ENCODE peak calls at places on chromosomes 4 and X, in five cellular contexts. One of them, this sample, is unnamed. For H3K9me3, the result is how much of the 10 kb centered on the place peaks cover.

GRCh38 chr4:37389369-37389765 is 144.8 kb downstream of the NWD2 start:
- DNase-seq in colonic mucosa: no peak
- DNase-seq in left lung: no peak
- DNase-seq in upper lobe of left lung: no peak
- DNase-seq in body of pancreas: no peak
- DNase-seq in this sample: no peak

GRCh38 chrX:39335447-39336235 is 534.4 kb downstream of the MID1IP1 start:
- DNase-seq in colonic mucosa: peak
- DNase-seq in upper lobe of left lung: no peak
- DNase-seq in left lung: no peak
- DNase-seq in body of pancreas: no peak
- DNase-seq in this sample: no peak

GRCh38 chrX:20739038-20739745 is 472.5 kb upstream of the RPS6KA3 start:
- DNase-seq in colonic mucosa: no peak
- DNase-seq in body of pancreas: no peak
- DNase-seq in left lung: no peak
- DNase-seq in upper lobe of left lung: no peak
- DNase-seq in this sample: no peak

GRCh38 chr4:73705056-73705432 is 35.3 kb upstream of the CXCL8 start:
- DNase-seq in left lung: no peak
- DNase-seq in upper lobe of left lung: no peak
- DNase-seq in colonic mucosa: no peak
- DNase-seq in body of pancreas: no peak
- DNase-seq in this sample: no peak

GRCh38 chrX:119181491-119181890 is 53.9 kb upstream of the KIAA1210 start:
- DNase-seq in body of pancreas: peak
- DNase-seq in left lung: no peak
- DNase-seq in colonic mucosa: peak
- DNase-seq in upper lobe of left lung: no peak
- DNase-seq in this sample: no peak

GRCh38 chr4:23068756-23069155 is 376.0 kb downstream of the GBA3 start:
- DNase-seq in colonic mucosa: no peak
- DNase-seq in left lung: no peak
- DNase-seq in upper lobe of left lung: no peak
- DNase-seq in body of pancreas: no peak
- DNase-seq in this sample: no peak

GRCh38 chr4:150694438-150694837 is 112.5 kb downstream of the MAB21L2 start:
- DNase-seq in left lung: no peak
- DNase-seq in body of pancreas: no peak
- DNase-seq in upper lobe of left lung: no peak
- DNase-seq in colonic mucosa: no peak
- DNase-seq in this sample: no peak

GRCh38 chrX:153864561-153865320 is 21.2 kb downstream of the L1CAM start:
- DNase-seq in upper lobe of left lung: no peak
- DNase-seq in left lung: no peak
- DNase-seq in colonic mucosa: no peak
- DNase-seq in body of pancreas: no peak
- DNase-seq in this sample: no peak

GRCh38 chr4:108068422-108068821 is 78.7 kb downstream of the HADH start:
- DNase-seq in upper lobe of left lung: no peak
- DNase-seq in left lung: no peak
- DNase-seq in colonic mucosa: no peak
- DNase-seq in body of pancreas: no peak
- DNase-seq in this sample: no peak

GRCh38 chr4:94216394-94216793 is 8.7 kb downstream of the SMARCAD1 start:
- DNase-seq in left lung: no peak
- DNase-seq in colonic mucosa: no peak
- DNase-seq in upper lobe of left lung: no peak
- DNase-seq in body of pancreas: no peak
- DNase-seq in this sample: no peak

GRCh38 chr4:10096201-10096975 is 20.2 kb downstream of the WDR1 start:
- DNase-seq in body of pancreas: no peak
- DNase-seq in left lung: peak
- DNase-seq in upper lobe of left lung: no peak
- DNase-seq in colonic mucosa: peak
- DNase-seq in this sample: peak

GRCh38 chrX:97616883-97617510 is 733.3 kb downstream of the RPA4 start:
- DNase-seq in body of pancreas: no peak
- DNase-seq in colonic mucosa: no peak
- DNase-seq in upper lobe of left lung: no peak
- DNase-seq in left lung: no peak
- DNase-seq in this sample: no peak

GRCh38 chr4:148443550-148444295 is 1.5 kb upstream of the NR3C2 start:
- DNase-seq in body of pancreas: peak
- DNase-seq in upper lobe of left lung: peak
- DNase-seq in colonic mucosa: peak
- DNase-seq in left lung: peak
- DNase-seq in this sample: peak

GRCh38 chrX:100645106-100645505 is 1.1 kb downstream of the SRPX2 start:
- DNase-seq in body of pancreas: no peak
- DNase-seq in upper lobe of left lung: no peak
- DNase-seq in left lung: no peak
- DNase-seq in colonic mucosa: no peak
- DNase-seq in this sample: no peak

GRCh38 chrX:125977851-125978250 is 188.2 kb downstream of the DCAF12L2 start:
- DNase-seq in left lung: no peak
- DNase-seq in body of pancreas: no peak
- DNase-seq in colonic mucosa: no peak
- DNase-seq in upper lobe of left lung: no peak
- DNase-seq in this sample: no peak

GRCh38 chrX:77519765-77520164 is 72.6 kb downstream of the FGF16 start:
- DNase-seq in colonic mucosa: no peak
- DNase-seq in upper lobe of left lung: no peak
- DNase-seq in body of pancreas: no peak
- DNase-seq in left lung: no peak
- DNase-seq in this sample: no peak

GRCh38 chr4:51895158-51895557 is 52.2 kb downstream of the DCUN1D4 start:
- DNase-seq in body of pancreas: no peak
- DNase-seq in left lung: no peak
- DNase-seq in upper lobe of left lung: no peak
- DNase-seq in colonic mucosa: no peak
- DNase-seq in this sample: no peak

GRCh38 chrX:47568656-47569295 is 7.8 kb downstream of the ARAF start:
- DNase-seq in upper lobe of left lung: no peak
- DNase-seq in body of pancreas: no peak
- DNase-seq in colonic mucosa: no peak
- DNase-seq in left lung: no peak
- DNase-seq in this sample: no peak

GRCh38 chr4:106898621-106899230 is 137.4 kb downstream of the DKK2 start:
- DNase-seq in body of pancreas: no peak
- DNase-seq in colonic mucosa: peak
- DNase-seq in left lung: no peak
- DNase-seq in upper lobe of left lung: no peak
- DNase-seq in this sample: no peak

GRCh38 chr4:7967501-7968261 is 28.0 kb upstream of the AFAP1 start:
- DNase-seq in colonic mucosa: peak
- DNase-seq in left lung: no peak
- DNase-seq in upper lobe of left lung: peak
- DNase-seq in body of pancreas: no peak
- DNase-seq in this sample: no peak

GRCh38 chrX:13377537-13377936 is 57.7 kb upstream of the ATXN3L start:
- DNase-seq in left lung: no peak
- DNase-seq in colonic mucosa: no peak
- DNase-seq in upper lobe of left lung: no peak
- DNase-seq in body of pancreas: no peak
- DNase-seq in this sample: no peak

GRCh38 chr4:144646523-144647094 is 653 bp downstream of the HHIP start:
- DNase-seq in upper lobe of left lung: peak
- DNase-seq in body of pancreas: peak
- DNase-seq in left lung: peak
- DNase-seq in colonic mucosa: no peak
- DNase-seq in this sample: no peak

GRCh38 chr4:41384992-41385391 is 128.3 kb downstream of the UCHL1 start:
- DNase-seq in upper lobe of left lung: no peak
- DNase-seq in left lung: peak
- DNase-seq in colonic mucosa: peak
- DNase-seq in body of pancreas: peak
- DNase-seq in this sample: peak

GRCh38 chr4:7253806-7254205 is 61.5 kb downstream of the SORCS2 start:
- DNase-seq in left lung: no peak
- DNase-seq in body of pancreas: no peak
- DNase-seq in upper lobe of left lung: no peak
- DNase-seq in colonic mucosa: no peak
- DNase-seq in this sample: no peak

GRCh38 chrX:80648023-80648422 is 161.7 kb downstream of the BRWD3 start:
- DNase-seq in body of pancreas: no peak
- DNase-seq in left lung: no peak
- DNase-seq in colonic mucosa: no peak
- DNase-seq in upper lobe of left lung: no peak
- DNase-seq in this sample: no peak

GRCh38 chr4:121869841-121870822 is at the start of gene BBS7:
- DNase-seq in upper lobe of left lung: peak
- DNase-seq in colonic mucosa: peak
- DNase-seq in left lung: peak
- DNase-seq in body of pancreas: peak
- DNase-seq in this sample: peak

GRCh38 chrX:135477576-135477975 is 42.9 kb upstream of the INTS6L start:
- DNase-seq in colonic mucosa: peak
- DNase-seq in body of pancreas: peak
- DNase-seq in upper lobe of left lung: no peak
- DNase-seq in left lung: no peak
- DNase-seq in this sample: no peak

DNA sequence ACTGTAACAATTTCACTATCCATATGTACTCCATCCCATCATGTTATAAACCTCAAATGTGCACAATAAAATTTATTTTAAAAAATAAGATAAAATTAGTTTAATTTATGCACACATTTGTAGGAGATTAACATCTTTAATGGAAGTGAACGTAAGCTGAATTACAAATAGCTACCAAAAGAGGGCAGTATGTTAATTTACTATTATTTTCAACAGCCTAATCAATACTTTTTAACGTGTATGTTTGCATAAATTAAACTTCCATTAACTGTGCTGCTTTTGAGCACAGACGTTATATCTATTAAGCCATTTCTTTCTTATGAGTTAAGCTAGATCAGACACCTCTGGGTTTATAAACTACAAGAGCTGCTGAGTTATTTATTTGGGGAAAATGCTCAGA is 56.5 kb upstream of the PHKA2 start:
- DNase-seq in colonic mucosa: no peak
- DNase-seq in upper lobe of left lung: no peak
- DNase-seq in body of pancreas: no peak
- DNase-seq in left lung: no peak
- DNase-seq in this sample: no peak
- H3K27ac ChIP-seq in colonic mucosa: no peak
- H3K27ac ChIP-seq in upper lobe of left lung: no peak
- H3K27ac ChIP-seq in body of pancreas: no peak
- H3K27ac ChIP-seq in left lung: no peak
- H3K27ac ChIP-seq in this sample: no peak

DNA sequence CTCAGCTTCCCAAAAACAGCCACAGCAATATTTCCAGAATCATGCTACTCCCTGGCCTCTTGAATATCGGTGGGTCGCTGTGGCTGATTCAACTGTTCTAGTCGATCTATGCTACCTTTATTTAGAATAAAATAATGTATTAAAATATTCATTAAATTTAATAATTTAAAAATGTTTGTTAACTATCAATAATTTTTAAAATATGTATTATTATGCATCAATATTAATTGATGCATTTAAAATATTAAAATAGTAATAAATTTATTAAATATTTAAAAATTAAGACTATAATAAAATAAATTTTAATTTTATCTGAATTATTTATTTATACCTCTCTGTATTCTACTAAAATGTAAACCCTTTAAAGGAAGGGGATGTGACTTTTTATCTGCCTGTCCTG is 19.0 kb downstream of the ARSD start:
- DNase-seq in body of pancreas: no peak
- DNase-seq in upper lobe of left lung: no peak
- DNase-seq in colonic mucosa: no peak
- DNase-seq in left lung: no peak
- DNase-seq in this sample: no peak
- H3K9me3 ChIP-seq in body of pancreas: under half
- H3K9me3 ChIP-seq in upper lobe of left lung: under half
- H3K9me3 ChIP-seq in colonic mucosa: under half
- H3K9me3 ChIP-seq in left lung: under half
- H3K9me3 ChIP-seq in this sample: under half

DNA sequence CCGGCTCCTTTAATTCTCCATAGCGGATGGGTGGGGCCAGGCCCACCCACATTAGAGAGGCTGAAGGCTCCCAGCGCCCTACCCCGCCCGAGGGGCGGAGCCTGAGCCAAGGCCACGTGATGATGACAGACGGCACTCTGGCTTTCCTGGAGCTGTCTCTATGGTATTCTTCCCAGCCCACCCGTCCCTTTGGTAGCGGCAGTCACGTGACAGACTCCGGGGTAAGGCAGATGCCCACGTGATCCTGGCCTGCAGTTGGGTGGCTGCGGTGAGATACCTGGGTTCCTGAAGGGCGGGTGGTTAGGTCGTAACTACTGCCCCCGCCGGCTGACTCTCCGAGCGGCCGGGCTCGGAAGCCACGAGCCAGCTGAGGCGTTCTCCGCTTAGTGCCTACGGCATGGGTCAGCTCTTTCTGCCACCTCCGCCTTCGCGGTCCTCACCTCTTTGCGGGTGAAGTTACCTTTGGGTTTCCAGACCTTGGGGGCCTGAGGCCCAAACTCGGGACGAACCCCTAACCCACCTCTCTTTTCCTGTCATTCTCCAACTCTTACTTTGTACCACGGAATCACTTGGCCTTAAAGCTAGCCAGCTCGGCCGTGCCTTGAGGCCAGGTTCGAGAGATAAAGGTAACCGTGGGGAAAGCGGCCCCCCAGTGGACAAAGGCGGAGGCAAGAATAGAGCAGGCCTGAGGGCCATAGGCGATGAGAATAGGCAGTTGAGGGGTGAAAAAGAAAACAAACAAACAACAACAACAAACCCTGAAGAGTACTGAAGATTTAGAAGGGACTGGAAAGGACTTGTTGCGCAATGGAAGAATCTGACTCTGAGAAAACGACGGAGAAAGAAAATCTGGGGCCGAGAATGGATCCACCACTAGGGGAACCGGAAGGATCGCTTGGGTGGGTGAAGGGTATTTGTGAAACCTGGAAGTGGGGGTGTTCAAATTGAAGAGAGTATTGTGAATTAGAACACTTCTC is at the start of gene RRAGB:
- DNase-seq in body of pancreas: peak
- DNase-seq in left lung: peak
- DNase-seq in upper lobe of left lung: peak
- DNase-seq in colonic mucosa: peak
- DNase-seq in this sample: peak
- H3K27ac ChIP-seq in body of pancreas: peak
- H3K27ac ChIP-seq in left lung: peak
- H3K27ac ChIP-seq in upper lobe of left lung: peak
- H3K27ac ChIP-seq in colonic mucosa: peak
- H3K27ac ChIP-seq in this sample: peak

GRCh38 chrX:1914606-1915365 is 299.9 kb downstream of the ASMT start:
- DNase-seq in colonic mucosa: no peak
- DNase-seq in body of pancreas: no peak
- DNase-seq in left lung: no peak
- DNase-seq in upper lobe of left lung: no peak
- DNase-seq in this sample: no peak

DNA sequence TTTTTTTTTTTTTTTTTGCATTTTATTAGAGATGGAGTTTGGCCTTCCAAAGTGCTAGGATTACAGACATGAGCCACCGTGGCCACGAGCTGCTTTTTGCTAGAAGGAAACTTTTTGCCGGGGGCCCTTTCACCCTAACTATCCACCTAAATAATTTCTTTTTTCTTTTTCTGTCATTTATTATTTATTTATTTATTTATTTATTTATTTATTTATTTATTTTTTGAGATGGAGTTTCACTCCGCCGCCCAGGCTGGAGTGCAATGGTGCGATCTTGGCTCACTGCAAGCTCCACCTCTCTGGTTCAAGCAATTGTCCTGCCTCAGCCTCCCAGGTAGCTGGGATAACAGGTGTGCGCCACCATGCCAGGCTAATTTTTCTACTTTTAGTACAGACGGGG is 303.9 kb downstream of the ASMT start:
- DNase-seq in left lung: no peak
- DNase-seq in upper lobe of left lung: no peak
- DNase-seq in colonic mucosa: no peak
- DNase-seq in body of pancreas: no peak
- DNase-seq in this sample: no peak
- H3K9me3 ChIP-seq in left lung: under half
- H3K9me3 ChIP-seq in upper lobe of left lung: under half
- H3K9me3 ChIP-seq in colonic mucosa: under half
- H3K9me3 ChIP-seq in body of pancreas: under half
- H3K9me3 ChIP-seq in this sample: under half